ENCODE peak calls at places on chromosomes 6 and 20, in nine cellular contexts. T is fibroblast of pulmonary artery, J is breast epithelium, R is ovary, G is BE2C, A is uterus, U is Peyer's patch, L is lower lobe of right lung, E is OCI-LY7. Y is an unnamed sample.
A peak's percentile ranks its signal among the peaks of the same experiment; 100 is the strongest.

GRCh38 chr6:24445704-24446103 is 43.0 kb downstream of the MRS2 start:
- DNase-seq in E (no peak), L (no peak), T (no peak), A (no peak), U (no peak), J (no peak), R (no peak), G (no peak), Y (no peak)

GRCh38 chr20:38357653-38358207 is 11.4 kb downstream of the LBP start:
- DNase-seq in L (no peak), G (no peak), R (no peak), T (no peak), J (no peak), U (no peak), E (no peak), A (no peak), Y (no peak)

GRCh38 chr6:15956205-15957106 is 172.4 kb upstream of the MYLIP start:
- DNase-seq in J (no peak), G (no peak), A (no peak), R (no peak), U (peak; percentile 78), E (no peak), T (peak; percentile 22), L (peak; percentile 82), Y (no peak)

GRCh38 chr6:169397684-169398083 is 144.0 kb upstream of the THBS2 start:
- DNase-seq in A (no peak), U (no peak), T (no peak), E (no peak), J (no peak), R (no peak), L (no peak), G (no peak), Y (no peak)

GRCh38 chr20:38658879-38659612 is 57.4 kb downstream of the ARHGAP40 start:
- DNase-seq in L (no peak), R (no peak), A (no peak), J (no peak), U (peak; percentile 50), T (peak; percentile 20), G (peak; percentile 55), E (peak; percentile 53), Y (no peak)

GRCh38 chr6:167485186-167485978 is 160.5 kb downstream of the TTLL2 start:
- DNase-seq in E (no peak), G (no peak), J (no peak), U (peak; percentile 43), A (peak; percentile 33), R (no peak), T (peak; percentile 74), L (no peak), Y (no peak)

GRCh38 chr20:25233016-25233772 is 14.7 kb upstream of the PYGB start:
- DNase-seq in L (peak; percentile 81), R (no peak), J (peak; percentile 86), A (no peak), E (no peak), T (peak; percentile 75), U (peak; percentile 80), G (no peak), Y (peak; percentile 91)

GRCh38 chr20:46361386-46361785 is 45.0 kb downstream of the ELMO2 start:
- DNase-seq in R (no peak), J (no peak), G (no peak), A (no peak), L (no peak), U (no peak), T (no peak), E (no peak), Y (no peak)

GRCh38 chr6:158870418-158870957 is 51.3 kb upstream of the EZR start:
- DNase-seq in T (no peak), L (no peak), G (no peak), A (no peak), E (peak; percentile 73), U (no peak), R (no peak), J (no peak), Y (no peak)

GRCh38 chr6:158869604-158870417 is 50.6 kb upstream of the EZR start:
- DNase-seq in G (peak; percentile 95), T (peak; percentile 91), A (peak; percentile 79), L (peak; percentile 94), U (peak; percentile 97), J (peak; percentile 94), R (peak; percentile 88), E (peak; percentile 99), Y (peak; percentile 86)

GRCh38 chr6:158868122-158868480 is 48.9 kb upstream of the EZR start:
- DNase-seq in R (no peak), J (no peak), U (peak; percentile 58), L (no peak), G (no peak), A (no peak), E (no peak), T (no peak), Y (no peak)

GRCh38 chr6:158867381-158868121 is 48.4 kb upstream of the EZR start:
- DNase-seq in G (no peak), U (peak; percentile 80), T (no peak), A (no peak), E (peak; percentile 80), L (no peak), R (no peak), J (no peak), Y (no peak)

DNA sequence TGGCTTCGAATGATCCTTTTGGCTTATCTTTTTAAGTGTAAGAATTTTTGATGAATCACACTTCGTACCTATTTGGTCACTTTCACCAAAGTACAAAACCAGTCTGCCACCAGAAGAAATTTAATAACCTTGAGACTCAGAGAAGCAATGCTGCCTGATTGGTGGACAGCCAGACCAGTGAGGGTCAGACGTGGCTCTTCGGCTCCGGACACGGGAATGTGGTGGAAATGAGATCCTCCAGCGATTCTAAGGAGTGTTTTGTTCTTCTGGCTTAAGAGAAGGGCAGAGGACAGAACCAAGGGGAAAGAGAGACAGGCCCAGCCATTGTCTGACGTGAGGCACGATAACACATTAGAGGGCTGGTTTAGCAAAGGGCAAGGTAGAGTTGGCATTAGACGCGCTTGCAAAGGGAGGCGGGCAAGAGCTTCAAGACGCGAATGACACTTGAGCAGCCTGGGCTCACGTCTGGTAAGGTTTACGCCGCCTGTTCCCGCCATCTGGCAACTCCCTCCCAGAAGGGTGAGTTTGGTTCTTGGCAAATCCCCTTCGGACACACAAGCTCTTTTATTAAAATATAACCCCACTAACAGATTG is 49.9 kb upstream of the EZR start:
- DNase-seq in R (no peak), A (no peak), T (no peak), E (peak; percentile 92), U (no peak), G (no peak), L (no peak), J (no peak), Y (peak; percentile 83)
- H3K4me3 ChIP-seq in R (peak overlapping the region; percentile 40), A (peak overlapping the region; percentile 30), T (peak overlapping the region; percentile 52), E (peak overlapping the region; percentile 52), U (peak overlapping the region; percentile 54), G (peak overlapping the region; percentile 43), L (peak overlapping the region; percentile 48), J (peak overlapping the region; percentile 38), Y (peak overlapping the region; percentile 66)

GRCh38 chr20:63858393-63859165 is 2.7 kb upstream of the ABHD16B start:
- DNase-seq in R (peak; percentile 70), L (no peak), J (no peak), T (peak; percentile 83), G (peak; percentile 58), A (peak; percentile 53), E (peak; percentile 34), U (no peak), Y (no peak)
- TF ChIP-seq CTCF in R (peak; percentile 44), L (peak; percentile 26), J (no peak), T (peak; percentile 62), G (peak; percentile 54), A (peak; percentile 52), E (no peak), U (no peak), Y (no peak)

GRCh38 chr20:64065062-64065972 is 2.3 kb downstream of the TCEA2 start:
- DNase-seq in G (no peak), A (no peak), J (no peak), R (no peak), T (no peak), L (no peak), U (no peak), E (peak; percentile 70), Y (no peak)

GRCh38 chr20:64062276-64062595 is 762 bp upstream of the TCEA2 start:
- DNase-seq in T (no peak), U (no peak), A (no peak), E (no peak), J (no peak), L (no peak), G (no peak), R (no peak), Y (no peak)

GRCh38 chr20:64064145-64064698 is 1.2 kb downstream of the TCEA2 start:
- DNase-seq in T (no peak), A (no peak), E (no peak), U (no peak), G (no peak), L (no peak), R (peak; percentile 62), J (no peak), Y (no peak)

GRCh38 chr20:64062596-64063388 is at the start of gene TCEA2:
- DNase-seq in G (peak; percentile 99), E (peak; percentile 96), U (peak; percentile 99), L (peak; percentile 99), T (peak; percentile 96), A (peak; percentile 97), J (peak; percentile 98), R (peak; percentile 97), Y (peak; percentile 96)

DNA sequence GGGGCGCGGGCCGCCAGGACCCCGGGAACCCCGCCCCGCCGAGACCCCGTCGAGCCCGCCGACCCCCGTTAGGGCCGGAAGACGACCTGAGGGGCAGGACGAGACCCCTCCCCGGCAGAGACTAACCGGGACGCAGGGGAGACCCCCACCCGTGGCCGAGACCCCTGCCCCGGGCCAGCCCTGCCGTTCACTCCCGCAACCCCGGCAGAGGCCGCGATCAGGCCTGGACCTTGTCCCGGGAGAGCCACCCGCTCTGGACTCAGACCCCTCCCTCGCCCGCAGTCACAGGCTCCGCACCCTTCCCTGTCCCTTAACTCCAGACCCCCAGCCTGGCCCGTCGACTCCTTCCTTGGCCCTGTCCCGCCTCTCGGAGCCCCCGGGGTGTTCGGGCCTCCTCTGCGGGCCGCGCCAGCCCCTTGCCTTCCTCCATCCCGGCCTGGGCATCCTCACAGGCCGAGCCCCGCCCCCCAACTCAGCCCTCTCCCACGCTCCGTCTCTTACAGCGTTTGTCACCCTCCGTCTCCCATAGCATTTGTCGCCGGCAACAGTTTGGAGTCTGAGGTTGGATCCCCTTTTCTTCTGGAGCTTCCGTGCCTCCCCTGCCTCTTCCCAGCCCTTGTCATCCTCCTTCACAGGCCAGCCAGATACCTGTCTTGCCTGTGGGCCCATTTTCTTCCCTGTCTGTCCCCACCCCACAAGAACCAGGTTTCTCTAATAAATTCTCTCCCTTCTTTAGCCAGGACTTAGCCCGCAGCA is 569 bp downstream of the TCEA2 start:
- DNase-seq in L (no peak), U (peak; percentile 67), R (peak; percentile 65), J (no peak), A (peak; percentile 45), T (no peak), G (peak; percentile 50), E (no peak), Y (no peak)
- H3K4me3 ChIP-seq in L (peak overlapping the region; percentile 92), U (peak overlapping the region; percentile 93), R (peak overlapping the region; percentile 69), J (peak overlapping the region; percentile 89), A (peak overlapping the region; percentile 92), T (peak overlapping the region; percentile 87), G (peak overlapping the region; percentile 81), E (peak overlapping the region; percentile 86), Y (peak overlapping the region; percentile 96)

DNA sequence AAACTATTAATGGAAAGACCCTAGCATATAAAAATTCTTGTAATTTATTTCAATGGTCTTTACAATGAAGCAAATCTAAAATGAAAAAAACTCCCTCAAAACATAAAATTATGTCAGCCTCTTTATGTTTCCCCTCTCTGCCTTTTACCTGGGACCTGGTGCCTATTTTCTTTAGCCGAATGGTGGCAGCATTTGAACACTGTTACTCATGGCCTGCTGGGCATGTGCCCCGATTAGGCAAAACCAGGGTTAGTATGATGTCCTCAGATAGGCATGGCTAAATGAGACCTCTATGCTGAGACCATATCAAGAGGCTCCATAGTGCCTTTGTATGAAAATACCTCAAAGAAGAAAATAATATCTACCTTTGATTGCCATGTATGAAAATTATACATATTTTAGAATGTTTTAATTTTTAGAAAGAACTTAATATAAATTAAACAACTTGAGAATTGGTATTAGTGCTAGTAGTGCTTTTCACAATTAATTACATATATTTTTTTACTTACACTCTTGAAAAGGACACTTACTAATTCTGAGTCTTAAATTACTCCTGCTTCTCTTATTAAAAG is 22.5 kb upstream of the C6orf58 start:
- DNase-seq in U (no peak), A (no peak), J (no peak), R (no peak), L (no peak), G (peak; percentile 53), E (peak; percentile 14), T (peak; percentile 64), Y (no peak)
- TF ChIP-seq CTCF in U (no peak), A (no peak), J (no peak), R (no peak), L (peak; percentile 19), G (peak; percentile 75), E (peak; percentile 64), T (peak; percentile 67), Y (no peak)